ENCODE peak calls at places on chromosomes 7 and 10, in seven cellular contexts. O is heart right ventricle; I is vagina; A is pancreas; Y is naive thymus-derived CD4-positive, alpha-beta T cell; F is A673; K is HCT116. D is an unnamed sample.

GRCh38 chr10:130747359-130747758 is 564.2 kb downstream of the TCERG1L start:
- DNase-seq in O (no peak), A (no peak), K (no peak), I (no peak), F (peak; percentile 43), Y (no peak), D (no peak)

GRCh38 chr7:158262284-158263109 is 325.1 kb downstream of the PTPRN2 start:
- DNase-seq in O (no peak), Y (no peak), K (no peak), A (no peak), F (no peak), I (no peak), D (no peak)

GRCh38 chr10:103894454-103894853 is 23.5 kb downstream of the STN1 start:
- DNase-seq in K (no peak), O (peak; percentile 58), F (no peak), Y (no peak), I (no peak), A (no peak), D (no peak)

GRCh38 chr7:100882201-100882600 is 7.3 kb downstream of the SRRT start:
- DNase-seq in F (no peak), A (no peak), O (no peak), K (no peak), Y (no peak), I (no peak), D (no peak)

GRCh38 chr7:7790041-7790751 is 71.8 kb upstream of the RPA3 start:
- DNase-seq in Y (no peak), F (no peak), O (no peak), K (no peak), I (no peak), A (no peak), D (peak; percentile 18)

GRCh38 chr7:93245525-93246432 is 13.6 kb downstream of the VPS50 start:
- DNase-seq in F (peak; percentile 45), Y (no peak), O (no peak), A (no peak), I (no peak), K (no peak), D (peak; percentile 2)

GRCh38 chr7:46131916-46132795 is 211.1 kb upstream of the IGFBP3 start:
- DNase-seq in Y (no peak), I (no peak), F (no peak), K (no peak), O (no peak), A (peak; percentile 15), D (peak; percentile 71)

GRCh38 chr7:33932832-33933468 is 27.6 kb downstream of the BMPER start:
- DNase-seq in F (peak; percentile 92), A (peak; percentile 86), O (peak; percentile 80), K (peak; percentile 66), Y (peak; percentile 51), I (no peak), D (peak; percentile 81)

GRCh38 chr7:50739744-50740455 is 42.8 kb downstream of the GRB10 start:
- DNase-seq in I (no peak), F (no peak), O (no peak), K (no peak), Y (peak; percentile 41), A (no peak), D (no peak)

GRCh38 chr7:137804819-137805218 is 42.0 kb downstream of the DGKI start:
- DNase-seq in K (no peak), F (no peak), A (no peak), I (no peak), Y (no peak), O (no peak), D (no peak)

GRCh38 chr7:127776776-127777390 is 124.9 kb downstream of the SND1 start:
- DNase-seq in Y (no peak), F (no peak), K (no peak), I (no peak), A (no peak), O (no peak), D (no peak)

GRCh38 chr10:17249820-17250219 is 21.8 kb downstream of the VIM start:
- DNase-seq in I (no peak), Y (no peak), A (no peak), F (peak; percentile 48), O (no peak), K (peak; percentile 29), D (peak; percentile 15)

GRCh38 chr10:1109795-1110673 is 53.8 kb downstream of the WDR37 start:
- DNase-seq in Y (peak; percentile 68), F (peak; percentile 94), K (peak; percentile 58), A (no peak), I (no peak), O (no peak), D (peak; percentile 81)

GRCh38 chr7:74590814-74591213 is 66.7 kb upstream of the GTF2I start:
- DNase-seq in F (no peak), A (no peak), O (no peak), Y (no peak), I (peak; percentile 85), K (no peak), D (no peak)

GRCh38 chr10:62993121-62993520 is 140.0 kb upstream of the NRBF2 start:
- DNase-seq in A (no peak), K (no peak), O (no peak), Y (no peak), I (no peak), F (no peak), D (no peak)

GRCh38 chr7:106068538-106068961 is 43.6 kb downstream of the SYPL1 start:
- DNase-seq in A (no peak), O (no peak), K (no peak), Y (no peak), F (no peak), I (no peak), D (no peak)
- H3K27ac ChIP-seq in A (no peak overlapping the region), O (peak overlapping the region; percentile 48), K (no peak overlapping the region), Y (no peak overlapping the region), F (no peak overlapping the region), I (peak overlapping the region; percentile 63), D (no peak overlapping the region)

DNA sequence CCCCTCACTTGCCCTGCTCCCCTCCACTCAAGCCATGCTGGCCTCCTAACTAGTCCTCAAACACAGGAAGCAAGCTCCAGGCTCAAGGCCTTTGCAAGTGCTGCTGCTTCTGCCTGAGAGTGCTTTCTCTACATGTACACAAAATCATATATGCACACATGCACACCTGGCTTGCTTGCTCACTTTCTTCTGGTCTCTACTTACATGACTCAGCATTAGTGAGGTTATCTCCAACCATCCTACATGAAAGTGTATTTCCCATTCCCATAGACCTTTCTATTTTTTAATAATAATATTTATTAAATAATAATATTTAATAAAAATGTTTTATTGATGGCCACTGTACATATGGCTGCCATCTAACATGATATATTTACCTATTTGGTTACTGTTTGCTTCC is 150.6 kb upstream of the FEZF1 start:
- DNase-seq in Y (no peak), F (no peak), O (no peak), A (no peak), I (no peak), K (no peak), D (no peak)
- H3K4me3 ChIP-seq in Y (no peak overlapping the region), F (no peak overlapping the region), O (no peak overlapping the region), A (no peak overlapping the region), I (no peak overlapping the region), K (no peak overlapping the region), D (no peak overlapping the region)

DNA sequence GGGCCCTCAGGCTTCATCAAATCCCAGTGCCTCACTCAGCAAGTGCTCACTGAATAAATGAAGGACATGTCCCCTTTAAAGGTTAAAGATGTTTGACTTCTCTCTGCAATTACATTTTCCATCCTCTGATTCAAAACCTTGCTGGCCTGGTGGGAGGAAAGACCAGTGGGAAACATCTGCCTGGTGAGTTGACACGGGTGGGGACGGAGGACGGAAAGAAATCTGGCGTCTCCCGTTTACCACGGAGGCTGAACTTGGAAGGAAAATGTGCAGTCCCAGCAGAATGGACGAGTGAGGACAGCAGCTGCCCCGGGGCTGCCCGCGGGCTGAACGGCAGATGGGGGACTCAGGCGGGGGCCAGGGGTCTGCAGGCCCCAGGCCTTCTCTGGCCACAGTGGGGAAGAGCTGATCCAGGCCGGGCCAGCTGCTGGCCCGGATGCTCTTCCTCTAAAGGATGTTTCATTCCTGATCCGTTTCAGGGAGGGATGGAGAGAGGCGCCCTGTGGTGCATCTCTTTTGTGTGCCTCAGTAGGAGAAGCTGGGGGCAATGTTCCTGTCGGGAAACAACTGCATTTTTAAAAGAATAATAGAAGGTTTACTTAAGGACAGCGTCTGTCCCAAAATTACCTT is 147.4 kb upstream of the CHST15 start:
- DNase-seq in F (no peak), A (peak; percentile 37), O (no peak), I (no peak), Y (no peak), K (no peak), D (peak; percentile 74)
- H3K27ac ChIP-seq in F (no peak overlapping the region), A (no peak overlapping the region), O (peak overlapping the region; percentile 9), I (no peak overlapping the region), Y (no peak overlapping the region), K (no peak overlapping the region), D (peak overlapping the region; percentile 2)

GRCh38 chr7:84092207-84092606 is 102.4 kb downstream of the SEMA3A start:
- DNase-seq in I (no peak), A (no peak), Y (peak; percentile 24), F (peak; percentile 86), O (no peak), K (no peak), D (no peak)
- H3K4me3 ChIP-seq in I (no peak overlapping the region), A (no peak overlapping the region), Y (no peak overlapping the region), F (peak overlapping the region; percentile 9), O (no peak overlapping the region), K (no peak overlapping the region), D (no peak overlapping the region)

GRCh38 chr10:70907619-70908425 is 19.5 kb upstream of the PCBD1 start:
- DNase-seq in A (peak; percentile 23), O (no peak), Y (no peak), F (no peak), I (no peak), K (no peak), D (no peak)
- H3K27ac ChIP-seq in A (no peak overlapping the region), O (peak overlapping the region; percentile 58), Y (no peak overlapping the region), F (no peak overlapping the region), I (no peak overlapping the region), K (no peak overlapping the region), D (no peak overlapping the region)

GRCh38 chr7:129617178-129617577 is 5.7 kb downstream of the NRF1 start:
- DNase-seq in Y (no peak), O (no peak), F (no peak), I (no peak), K (no peak), A (no peak), D (no peak)
- H3K4me3 ChIP-seq in Y (no peak overlapping the region), O (no peak overlapping the region), F (no peak overlapping the region), I (no peak overlapping the region), K (no peak overlapping the region), A (no peak overlapping the region), D (no peak overlapping the region)